ENCODE peak calls at places on chromosomes 7 and 10, in eight cellular contexts. D, I, U, B, J, V, C and A are unnamed samples.

GRCh38 chr10:60388709-60389241 is 900 bp downstream of the ANK3 start:
- DNase-seq in V (no peak), B (no peak), J (no peak), C (peak), U (no peak), I (no peak), D (no peak), A (no peak)

GRCh38 chr7:5417106-5418071 is 6.2 kb downstream of the TNRC18 start:
- DNase-seq in D (no peak), V (peak), J (no peak), C (peak), U (no peak), B (no peak), I (no peak), A (no peak)

GRCh38 chr7:117220836-117221235 is 102.0 kb downstream of the WNT2 start:
- DNase-seq in V (no peak), U (peak), I (no peak), J (no peak), B (no peak), C (no peak), D (no peak), A (no peak)

GRCh38 chr7:12855036-12855435 is 167.6 kb downstream of the ARL4A start:
- DNase-seq in I (no peak), C (no peak), B (no peak), U (no peak), D (no peak), J (no peak), V (no peak), A (no peak)

GRCh38 chr10:78267070-78267469 is 233.4 kb downstream of the RPS24 start:
- DNase-seq in U (no peak), J (no peak), C (no peak), B (peak), V (no peak), D (no peak), I (no peak), A (no peak)

GRCh38 chr7:25240340-25240739 is 12.1 kb upstream of the NPVF start:
- DNase-seq in U (no peak), C (no peak), V (no peak), J (peak), B (peak), I (no peak), D (no peak), A (no peak)

GRCh38 chr7:158327571-158328180 is 259.9 kb downstream of the PTPRN2 start:
- DNase-seq in V (no peak), C (peak), U (peak), B (no peak), J (no peak), I (no peak), D (no peak), A (peak)

GRCh38 chr7:8260871-8261707 is 878 bp downstream of the ICA1 start:
- DNase-seq in J (peak), D (no peak), V (peak), B (peak), U (no peak), I (peak), C (peak), A (peak)

GRCh38 chr7:155885162-155886160 is 73.2 kb upstream of the SHH start:
- DNase-seq in V (peak), B (peak), D (no peak), I (no peak), J (no peak), U (no peak), C (peak), A (no peak)

GRCh38 chr7:137772748-137773147 is 74.0 kb downstream of the DGKI start:
- DNase-seq in U (no peak), J (no peak), B (peak), D (peak), V (no peak), I (no peak), C (no peak), A (no peak)

GRCh38 chr7:33888206-33888605 is 17.1 kb upstream of the BMPER start:
- DNase-seq in I (no peak), V (no peak), J (no peak), U (peak), B (no peak), C (no peak), D (no peak), A (no peak)

GRCh38 chr7:8817448-8818036 is 384.1 kb downstream of the NXPH1 start:
- DNase-seq in J (no peak), B (no peak), V (no peak), I (peak), C (no peak), D (no peak), U (no peak), A (no peak)

GRCh38 chr7:131727189-131727588 is 170.8 kb upstream of the PODXL start:
- DNase-seq in I (no peak), B (no peak), C (no peak), V (no peak), U (no peak), D (no peak), J (no peak), A (peak)

GRCh38 chr7:30572212-30572839 is 22.4 kb upstream of the GARS1 start:
- DNase-seq in D (no peak), U (no peak), J (no peak), V (no peak), C (no peak), B (no peak), I (no peak), A (no peak)

GRCh38 chr10:113415246-113415645 is 137.6 kb upstream of the HABP2 start:
- DNase-seq in J (peak), D (no peak), U (no peak), V (no peak), I (no peak), C (no peak), B (no peak), A (no peak)

GRCh38 chr10:66782144-66782543 is 143.7 kb upstream of the LRRTM3 start:
- DNase-seq in B (no peak), C (no peak), V (no peak), U (no peak), J (no peak), I (no peak), D (no peak), A (no peak)

GRCh38 chr7:96837583-96837982 is 127.9 kb upstream of the SEM1 start:
- DNase-seq in D (no peak), U (no peak), I (no peak), C (no peak), J (no peak), V (no peak), B (no peak), A (no peak)

GRCh38 chr10:62652114-62652513 is 152.4 kb upstream of the ADO start:
- DNase-seq in C (no peak), B (peak), U (no peak), D (peak), I (no peak), J (no peak), V (no peak), A (no peak)

GRCh38 chr10:12631216-12631615 is 281.9 kb downstream of the CAMK1D start:
- DNase-seq in D (no peak), C (peak), V (no peak), J (no peak), B (peak), I (no peak), U (no peak), A (no peak)

GRCh38 chr10:12635127-12635541 is 285.8 kb downstream of the CAMK1D start:
- DNase-seq in D (no peak), I (no peak), V (no peak), C (no peak), U (no peak), J (no peak), B (no peak), A (no peak)

GRCh38 chr10:12634532-12634931 is 285.2 kb downstream of the CAMK1D start:
- DNase-seq in C (peak), D (no peak), I (no peak), V (no peak), J (no peak), B (no peak), U (no peak), A (no peak)

GRCh38 chr10:12631787-12632562 is 282.6 kb downstream of the CAMK1D start:
- DNase-seq in B (no peak), I (no peak), C (no peak), D (no peak), U (no peak), J (no peak), V (no peak), A (no peak)

DNA sequence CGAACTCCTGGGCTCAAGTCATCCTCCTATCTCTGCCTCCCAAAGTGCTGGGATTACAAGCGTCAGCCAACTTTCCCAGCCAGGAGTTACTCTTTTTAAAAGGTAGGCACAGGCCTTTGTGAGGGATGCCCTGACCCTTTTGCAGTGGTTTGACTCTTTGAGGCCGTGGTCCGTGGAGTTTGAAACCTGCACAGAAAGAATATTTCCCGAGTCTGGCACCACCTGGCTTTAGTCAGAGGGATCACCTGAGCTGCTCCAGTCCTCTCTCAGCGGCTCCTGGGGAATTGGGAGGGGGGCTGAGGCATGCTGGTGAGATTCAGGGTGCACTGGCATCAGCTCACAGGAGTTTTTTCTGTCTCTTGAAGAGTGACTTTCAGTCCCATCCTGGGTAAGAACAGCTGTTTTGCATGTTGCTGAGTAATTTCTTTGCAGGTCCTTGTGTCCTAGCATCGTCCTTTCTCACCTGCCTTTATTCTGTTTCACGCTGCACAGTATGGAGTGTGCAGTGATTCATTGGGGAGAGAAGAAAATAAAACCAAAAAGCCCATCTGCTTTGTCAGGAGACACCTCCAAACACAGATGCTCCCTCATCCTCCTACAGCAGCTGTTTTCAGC is 284.5 kb downstream of the CAMK1D start:
- DNase-seq in U (no peak), C (peak), J (no peak), B (no peak), D (no peak), V (no peak), I (no peak), A (no peak)
- TF ChIP-seq CTCF in U (peak), C (no peak), J (no peak), B (no peak), D (no peak), V (no peak), I (no peak), A (no peak)

GRCh38 chr7:48337012-48337621 is 165.9 kb downstream of the ABCA13 start:
- DNase-seq in B (peak), U (peak), C (peak), J (no peak), V (no peak), I (peak), D (no peak), A (no peak)
- TF ChIP-seq CTCF in B (peak), U (peak), C (peak), J (no peak), V (peak), I (no peak), D (peak), A (no peak)

GRCh38 chr7:113159746-113160339 is 41.5 kb upstream of the SMIM30 start:
- DNase-seq in I (peak), U (peak), B (peak), J (no peak), D (peak), V (no peak), C (peak), A (no peak)
- TF ChIP-seq CTCF in I (no peak), U (peak), B (peak), J (no peak), D (peak), V (peak), C (peak), A (no peak)

GRCh38 chr7:50657341-50657873 is 92.2 kb upstream of the DDC start:
- DNase-seq in I (peak), C (no peak), V (no peak), B (peak), J (peak), D (peak), U (no peak), A (peak)
- TF ChIP-seq CTCF in I (peak), C (no peak), V (peak), B (peak), J (peak), D (peak), U (no peak), A (no peak)

GRCh38 chr7:1663857-1664651 is 6.0 kb upstream of the ELFN1 start:
- DNase-seq in I (no peak), B (no peak), D (no peak), V (peak), J (peak), U (peak), C (peak), A (peak)
- TF ChIP-seq CTCF in I (no peak), B (no peak), D (no peak), V (no peak), J (no peak), U (no peak), C (no peak), A (no peak)

DNA sequence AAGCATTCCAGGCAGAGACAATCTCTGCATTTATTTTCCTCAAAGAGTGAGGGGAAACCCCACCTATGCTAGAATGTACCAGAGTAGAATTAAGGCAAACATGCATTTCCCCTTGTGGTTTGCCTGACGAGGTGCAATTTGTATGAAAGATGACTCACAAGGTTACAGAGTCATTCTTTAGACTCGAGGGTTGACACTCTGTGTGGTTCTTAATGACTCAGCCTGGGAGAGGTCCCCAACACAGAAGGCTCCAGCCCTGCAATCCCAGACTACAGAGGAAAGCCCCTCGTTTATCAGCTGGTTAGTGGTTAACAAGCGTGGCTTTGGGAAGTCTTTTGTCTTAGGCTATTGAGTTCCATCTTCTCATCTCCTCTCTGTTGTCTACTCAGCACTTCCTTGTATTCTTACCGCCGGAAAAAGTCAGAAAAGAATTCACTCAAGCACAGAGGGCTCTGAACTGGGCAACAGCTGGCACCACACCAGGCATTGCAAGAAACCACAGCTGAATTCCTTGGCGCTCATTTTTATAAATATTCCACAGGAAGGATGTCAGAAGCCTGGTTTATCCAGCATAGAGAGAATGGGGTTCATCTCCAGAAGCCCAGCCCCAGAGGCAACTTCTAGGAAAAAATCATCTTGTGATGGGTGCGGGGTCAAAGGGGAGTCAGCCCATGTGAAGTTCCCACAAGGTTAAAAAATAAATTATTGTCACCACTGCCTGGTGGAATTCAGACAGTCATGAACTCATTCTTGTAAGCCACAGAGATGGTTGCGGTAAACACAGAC is 24.4 kb upstream of the SVIL start:
- DNase-seq in C (peak), J (no peak), B (peak), U (no peak), I (no peak), D (peak), V (peak), A (no peak)
- TF ChIP-seq CTCF in C (no peak), J (peak), B (peak), U (peak), I (peak), D (peak), V (peak), A (peak)